ENCODE peak calls at places on chromosomes 12 and 14, in ten cellular contexts. S is astrocyte of the cerebellum; W is cardiac muscle cell; G is NCI-H1092 treated with DMSO at 0.1 percent for 48 hours; Y is caudate nucleus; J is activated CD4-positive, alpha-beta T cell treated with anti-CD3 and anti-CD28 coated beads for 36 hours; K is HuH-7; P is activated CD8-positive, alpha-beta T cell treated with anti-CD3 and anti-CD28 coated beads, Interleukin-2, amount 10 ng/mL, durations not matched to agents 7 days and 5 days; F is substantia nigra; Z is activated naive CD4-positive, alpha-beta T cell treated with anti-CD3 and anti-CD28 coated beads, Interleukin-2, amount 10 ng/mL, durations not matched to agents 7 days and 5 days. U is an unnamed sample.

GRCh38 chr12:124248862-124249825 is 45.7 kb upstream of the RFLNA start:
- DNase-seq in S (no peak), W (no peak), G (peak), Y (no peak), J (no peak), K (no peak), P (no peak), F (no peak), Z (no peak), U (peak)

GRCh38 chr12:754871-755562 is 2.6 kb downstream of the WNK1 start:
- DNase-seq in S (no peak), W (peak), G (peak), Y (no peak), J (peak), K (peak), P (peak), F (no peak), Z (peak), U (peak)

GRCh38 chr12:121137512-121137911 is 4.8 kb downstream of the P2RX7 start:
- DNase-seq in S (no peak), W (no peak), G (no peak), Y (no peak), J (no peak), K (no peak), P (no peak), F (no peak), Z (no peak), U (no peak)

GRCh38 chr12:1896964-1897363 is 21.5 kb downstream of the CACNA2D4 start:
- DNase-seq in S (no peak), W (no peak), G (no peak), Y (no peak), J (no peak), K (no peak), P (peak), F (no peak), Z (no peak), U (no peak)

GRCh38 chr12:55932546-55932919 is 1.6 kb downstream of the DGKA start:
- DNase-seq in S (no peak), W (peak), G (no peak), Y (no peak), J (peak), K (peak), P (peak), F (no peak), Z (peak), U (peak)

GRCh38 chr12:56333679-56334489 is at the start of gene PAN2:
- DNase-seq in S (peak), W (peak), G (peak), Y (peak), J (peak), K (peak), P (peak), F (peak), Z (peak), U (peak)

GRCh38 chr14:70366890-70367289 is 7.4 kb upstream of the COX16 start:
- DNase-seq in S (no peak), W (no peak), G (no peak), Y (no peak), J (no peak), K (no peak), P (no peak), F (no peak), Z (no peak), U (no peak)

GRCh38 chr14:71833476-71833875 is 98.8 kb upstream of the RGS6 start:
- DNase-seq in S (no peak), W (no peak), G (no peak), Y (no peak), J (no peak), K (no peak), P (no peak), F (no peak), Z (no peak), U (no peak)

GRCh38 chr12:15650399-15651128 is 138.6 kb downstream of the EPS8 start:
- DNase-seq in S (no peak), W (no peak), G (no peak), Y (no peak), J (no peak), K (no peak), P (no peak), F (no peak), Z (no peak), U (no peak)

GRCh38 chr12:104515899-104516298 is 59.2 kb downstream of the CHST11 start:
- DNase-seq in S (no peak), W (no peak), G (no peak), Y (no peak), J (no peak), K (no peak), P (no peak), F (no peak), Z (no peak), U (no peak)

GRCh38 chr12:30525171-30525570 is 170.5 kb downstream of the IPO8 start:
- DNase-seq in S (no peak), W (no peak), G (no peak), Y (no peak), J (no peak), K (no peak), P (no peak), F (no peak), Z (no peak), U (no peak)

GRCh38 chr12:11834104-11834812 is 184.8 kb downstream of the ETV6 start:
- DNase-seq in S (no peak), W (peak), G (no peak), Y (no peak), J (no peak), K (no peak), P (no peak), F (no peak), Z (no peak), U (peak)

GRCh38 chr12:90543393-90543792 is 411.6 kb downstream of the CCER1 start:
- DNase-seq in S (peak), W (peak), G (no peak), Y (no peak), J (no peak), K (no peak), P (no peak), F (no peak), Z (no peak), U (peak)

GRCh38 chr12:64088431-64089349 is 133.4 kb downstream of the KICS2 start:
- DNase-seq in S (peak), W (peak), G (no peak), Y (peak), J (no peak), K (peak), P (no peak), F (no peak), Z (no peak), U (peak)

GRCh38 chr12:19970116-19970515 is 398.2 kb upstream of the PDE3A start:
- DNase-seq in S (peak), W (peak), G (no peak), Y (no peak), J (no peak), K (no peak), P (no peak), F (no peak), Z (no peak), U (peak)